ENCODE peak calls at places on chromosomes 16 and 17, in seven cellular contexts. B is naive thymus-derived CD4-positive, alpha-beta T cell; V is body of pancreas; D is AG04450; X is GM23248; I is right lobe of liver; L is CD4-positive, CD25-positive, alpha-beta regulatory T cell. C is an unnamed sample.

GRCh38 chr16:85398050-85398451 is 215.1 kb upstream of the GSE1 start:
- DNase-seq in B (no peak), V (no peak), D (no peak), X (no peak), I (no peak), L (no peak), C (peak)

GRCh38 chr17:66115246-66115645 is 76.7 kb downstream of the CEP112 start:
- DNase-seq in B (no peak), V (no peak), D (no peak), X (peak), I (no peak), L (no peak), C (no peak)

GRCh38 chr17:40707720-40708119 is 4.2 kb upstream of the KRT24 start:
- DNase-seq in B (no peak), V (no peak), D (no peak), X (peak), I (no peak), L (no peak), C (no peak)

GRCh38 chr17:32546031-32546444 is 59.2 kb downstream of the CDK5R1 start:
- DNase-seq in B (no peak), V (no peak), D (no peak), X (no peak), I (no peak), L (no peak), C (no peak)

GRCh38 chr16:4382795-4383357 is 11.2 kb downstream of the VASN start:
- DNase-seq in B (peak), V (no peak), D (no peak), X (peak), I (no peak), L (no peak), C (no peak)

GRCh38 chr16:3787924-3788661 is 70.8 kb upstream of the TRAP1 start:
- DNase-seq in B (no peak), V (no peak), D (no peak), X (no peak), I (no peak), L (no peak), C (no peak)

GRCh38 chr17:9115446-9116265 is 94.3 kb downstream of the NTN1 start:
- DNase-seq in B (no peak), V (peak), D (no peak), X (peak), I (peak), L (no peak), C (no peak)

GRCh38 chr17:38982858-38983746 is 15.9 kb upstream of the FBXO47 start:
- DNase-seq in B (peak), V (peak), D (peak), X (peak), I (no peak), L (peak), C (no peak)

GRCh38 chr17:65394811-65395472 is 166.5 kb downstream of the AXIN2 start:
- DNase-seq in B (no peak), V (no peak), D (no peak), X (no peak), I (no peak), L (no peak), C (no peak)

GRCh38 chr17:43359469-43360105 is 39.2 kb upstream of the ARL4D start:
- DNase-seq in B (peak), V (no peak), D (no peak), X (no peak), I (no peak), L (no peak), C (no peak)

GRCh38 chr16:74758801-74759200 is 15.8 kb downstream of the FA2H start:
- DNase-seq in B (no peak), V (peak), D (no peak), X (no peak), I (no peak), L (no peak), C (peak)

GRCh38 chr16:29694384-29695195 is 15.6 kb downstream of the QPRT start:
- DNase-seq in B (no peak), V (no peak), D (no peak), X (no peak), I (peak), L (no peak), C (peak)

GRCh38 chr16:67546761-67547422 is 15.4 kb upstream of the CTCF start:
- DNase-seq in B (peak), V (peak), D (no peak), X (peak), I (peak), L (peak), C (peak)

GRCh38 chr17:74815067-74815466 is 38.9 kb upstream of the NAT9 start:
- DNase-seq in B (no peak), V (no peak), D (no peak), X (no peak), I (no peak), L (no peak), C (no peak)

GRCh38 chr16:69064164-69064563 is 41.3 kb upstream of the HAS3 start:
- DNase-seq in B (no peak), V (no peak), D (no peak), X (peak), I (no peak), L (no peak), C (no peak)

GRCh38 chr16:50884066-50884860 is 142.4 kb downstream of the CYLD start:
- DNase-seq in B (no peak), V (no peak), D (no peak), X (no peak), I (no peak), L (peak), C (no peak)

GRCh38 chr16:81273223-81273940 is 34.9 kb downstream of the BCO1 start:
- DNase-seq in B (no peak), V (no peak), D (no peak), X (no peak), I (no peak), L (no peak), C (no peak)

GRCh38 chr16:9847146-9847545 is 335.1 kb downstream of the GRIN2A start:
- DNase-seq in B (no peak), V (no peak), D (no peak), X (peak), I (no peak), L (no peak), C (no peak)

GRCh38 chr17:72390675-72391501 is 270.1 kb downstream of the SOX9 start:
- DNase-seq in B (no peak), V (no peak), D (no peak), X (peak), I (no peak), L (no peak), C (no peak)

GRCh38 chr17:68937890-68938514 is 17.2 kb downstream of the ABCA8 start:
- DNase-seq in B (no peak), V (no peak), D (no peak), X (no peak), I (no peak), L (no peak), C (no peak)

GRCh38 chr16:11064846-11065245 is 120.5 kb downstream of the CLEC16A start:
- DNase-seq in B (no peak), V (no peak), D (no peak), X (peak), I (no peak), L (no peak), C (no peak)

GRCh38 chr17:73759324-73760185 is 115.3 kb upstream of the SDK2 start:
- DNase-seq in B (no peak), V (peak), D (no peak), X (no peak), I (no peak), L (no peak), C (no peak)

GRCh38 chr17:6940186-6940649 is 55.6 kb upstream of the ALOX12 start:
- DNase-seq in B (peak), V (no peak), D (no peak), X (no peak), I (no peak), L (no peak), C (no peak)
- H3K27ac ChIP-seq in B (no peak), V (no peak), D (no peak), X (no peak), I (no peak), L (no peak), C (peak)

GRCh38 chr17:20916383-20916782 is 126.4 kb downstream of the USP22 start:
- DNase-seq in B (no peak), V (no peak), D (no peak), X (no peak), I (no peak), L (no peak), C (no peak)
- H3K4me3 ChIP-seq in B (no peak), V (no peak), D (no peak), X (no peak), I (no peak), L (peak), C (no peak)

GRCh38 chr17:35103271-35103670 is 16.4 kb downstream of the RAD51D start:
- DNase-seq in B (no peak), V (no peak), D (no peak), X (no peak), I (no peak), L (no peak), C (no peak)
- H3K27ac ChIP-seq in B (no peak), V (no peak), D (no peak), X (no peak), I (no peak), L (no peak), C (no peak)

GRCh38 chr17:61401280-61402072 is 1.8 kb downstream of the TBX2 start:
- DNase-seq in B (no peak), V (no peak), D (no peak), X (peak), I (no peak), L (no peak), C (no peak)
- H3K4me3 ChIP-seq in B (no peak), V (no peak), D (peak), X (peak), I (peak), L (no peak), C (peak)

GRCh38 chr16:627458-628239 is 3.1 kb upstream of the WFIKKN1 start:
- DNase-seq in B (no peak), V (peak), D (no peak), X (peak), I (peak), L (no peak), C (peak)
- H3K27ac ChIP-seq in B (no peak), V (no peak), D (peak), X (peak), I (no peak), L (no peak), C (no peak)

GRCh38 chr17:77422104-77422782 is 281.5 kb downstream of the SEC14L1 start:
- DNase-seq in B (no peak), V (no peak), D (no peak), X (no peak), I (no peak), L (no peak), C (no peak)
- H3K4me3 ChIP-seq in B (no peak), V (no peak), D (no peak), X (no peak), I (no peak), L (no peak), C (no peak)

GRCh38 chr16:89096042-89096717 is 2.5 kb downstream of the ACSF3 start:
- DNase-seq in B (no peak), V (no peak), D (no peak), X (no peak), I (no peak), L (no peak), C (no peak)
- H3K27ac ChIP-seq in B (peak), V (no peak), D (no peak), X (no peak), I (no peak), L (peak), C (peak)